ENCODE peak calls at places on chromosomes 13 and 19, in six cellular contexts. V is fibroblast of the aortic adventitia; X is cardiac fibroblast; K is stimulated activated CD4-positive, alpha-beta T cell treated with anti-CD3 and anti-CD28 coated beads, Interleukin-4, amount 100 ng/mL, for 48 hours; C is NCI-H2227 treated with DMSO at 0.1 percent for 48 hours; J is mammary epithelial cell. H is an unnamed sample.

GRCh38 chr13:27001705-27002104 is 169.9 kb downstream of the USP12 start:
- DNase-seq in J (no peak), C (no peak), X (no peak), V (no peak), K (no peak), H (no peak)

GRCh38 chr13:23705578-23705977 is 135.4 kb downstream of the TNFRSF19 start:
- DNase-seq in V (peak), C (no peak), J (no peak), K (no peak), X (peak), H (no peak)

GRCh38 chr13:113176822-113177221 is 18.4 kb downstream of the PROZ start:
- DNase-seq in C (no peak), X (no peak), V (no peak), K (no peak), J (no peak), H (no peak)

GRCh38 chr13:25095862-25096453 is at the start of gene PABPC3:
- DNase-seq in C (peak), K (no peak), J (no peak), X (peak), V (no peak), H (no peak)

GRCh38 chr19:45515081-45515624 is 7.9 kb downstream of the VASP start:
- DNase-seq in V (no peak), C (no peak), J (no peak), K (no peak), X (no peak), H (peak)

GRCh38 chr19:35585844-35586243 is at the start of gene PMIS2:
- DNase-seq in J (no peak), C (no peak), X (no peak), V (no peak), K (peak), H (no peak)

GRCh38 chr19:31214086-31214485 is 135.2 kb downstream of the TSHZ3 start:
- DNase-seq in X (peak), C (no peak), K (peak), J (peak), V (peak), H (peak)

GRCh38 chr13:32754179-32754578 is 167.9 kb downstream of the PDS5B start:
- DNase-seq in J (no peak), C (no peak), K (no peak), X (no peak), V (no peak), H (no peak)

GRCh38 chr13:106520205-106521004 is 15.1 kb downstream of the EFNB2 start:
- DNase-seq in C (no peak), X (peak), V (peak), J (no peak), K (no peak), H (no peak)

GRCh38 chr13:46385946-46386345 is 1.1 kb downstream of the RUBCNL start:
- DNase-seq in V (no peak), C (no peak), J (no peak), K (no peak), X (no peak), H (no peak)

GRCh38 chr13:37097008-37097579 is 8.4 kb downstream of the CSNK1A1L start:
- DNase-seq in C (no peak), J (no peak), V (no peak), K (no peak), X (no peak), H (no peak)

GRCh38 chr13:26813626-26814348 is 53.2 kb upstream of the GPR12 start:
- DNase-seq in V (no peak), C (peak), X (no peak), K (no peak), J (no peak), H (no peak)

GRCh38 chr19:51179297-51179696 is 37.2 kb downstream of the SIGLEC7 start:
- DNase-seq in J (no peak), X (no peak), V (no peak), C (no peak), K (no peak), H (no peak)

GRCh38 chr19:13018037-13018914 is 23.0 kb downstream of the NFIX start:
- DNase-seq in X (peak), J (peak), C (no peak), V (peak), K (no peak), H (no peak)

GRCh38 chr19:2733930-2734588 is 5.8 kb downstream of the SLC39A3 start:
- DNase-seq in C (peak), J (peak), K (no peak), X (no peak), V (no peak), H (no peak)

GRCh38 chr13:47433461-47434005 is 536.7 kb upstream of the HTR2A start:
- DNase-seq in J (no peak), V (peak), X (no peak), K (no peak), C (no peak), H (no peak)

GRCh38 chr13:25922373-25922772 is 129.4 kb downstream of the SHISA2 start:
- DNase-seq in X (no peak), C (no peak), J (no peak), K (no peak), V (no peak), H (no peak)

GRCh38 chr19:12126707-12127106 is 13.4 kb downstream of the ZNF20 start:
- DNase-seq in J (no peak), K (no peak), C (no peak), X (peak), V (peak), H (no peak)

GRCh38 chr13:112859817-112860190 is 109.2 kb upstream of the MCF2L start:
- DNase-seq in X (peak), C (no peak), J (no peak), K (no peak), V (peak), H (no peak)

GRCh38 chr19:55467236-55468053 is 2.9 kb upstream of the C19orf85 start:
- DNase-seq in K (peak), J (peak), X (peak), C (no peak), V (peak), H (no peak)

GRCh38 chr13:99367663-99368448 is 60.7 kb upstream of the GPR183 start:
- DNase-seq in K (no peak), X (no peak), C (no peak), J (no peak), V (no peak), H (no peak)

GRCh38 chr13:113096745-113097305 is 8.8 kb upstream of the F7 start:
- DNase-seq in J (no peak), X (no peak), K (no peak), V (no peak), C (no peak), H (no peak)

GRCh38 chr19:2970201-2970838 is 7.0 kb upstream of the TLE6 start:
- DNase-seq in X (peak), K (no peak), J (no peak), V (peak), C (no peak), H (no peak)

GRCh38 chr13:75492389-75492788 is 10.4 kb upstream of the TBC1D4 start:
- DNase-seq in V (peak), J (no peak), C (no peak), X (peak), K (no peak), H (no peak)

GRCh38 chr13:41455725-41456419 is 1.5 kb upstream of the RGCC start:
- DNase-seq in X (no peak), J (no peak), K (no peak), C (no peak), V (no peak), H (no peak)

GRCh38 chr19:16095071-16095571 is 16.6 kb upstream of the RAB8A start:
- DNase-seq in J (no peak), C (no peak), V (no peak), K (no peak), X (no peak), H (no peak)

GRCh38 chr19:46206176-46206575 is 23.4 kb upstream of the IGFL1 start:
- DNase-seq in C (no peak), K (no peak), X (no peak), V (no peak), J (peak), H (no peak)

GRCh38 chr13:109357751-109358150 is 428.6 kb downstream of the IRS2 start:
- DNase-seq in V (no peak), K (no peak), C (no peak), J (peak), X (no peak), H (no peak)

GRCh38 chr19:12365094-12365371 is 450 bp downstream of the ZNF442 start:
- DNase-seq in C (peak), K (no peak), V (peak), X (peak), J (peak), H (no peak)

GRCh38 chr19:8536282-8536681 is 22.3 kb upstream of the ZNF414 start:
- DNase-seq in V (no peak), X (no peak), K (no peak), C (no peak), J (no peak), H (no peak)

GRCh38 chr19:21786931-21787330 is 19.6 kb upstream of the ZNF100 start:
- DNase-seq in V (no peak), J (no peak), K (no peak), X (no peak), C (no peak), H (no peak)

GRCh38 chr19:45782820-45783785 is 813 bp upstream of the DMPK start:
- DNase-seq in J (peak), V (peak), K (no peak), C (no peak), X (peak), H (no peak)

GRCh38 chr13:30690282-30691188 is 44.8 kb upstream of the ALOX5AP start:
- DNase-seq in J (peak), X (peak), K (no peak), C (no peak), V (peak), H (no peak)

GRCh38 chr19:5960005-5961001 is 17.6 kb downstream of the RANBP3 start:
- DNase-seq in K (no peak), J (no peak), V (no peak), C (no peak), X (no peak), H (no peak)

GRCh38 chr13:98453254-98453843 is 123.6 kb downstream of the STK24 start:
- DNase-seq in V (peak), J (no peak), K (no peak), X (no peak), C (no peak), H (no peak)

GRCh38 chr19:13493516-13494310 is 12.6 kb downstream of the CACNA1A start:
- DNase-seq in J (no peak), X (no peak), C (no peak), K (no peak), V (peak), H (no peak)

GRCh38 chr13:111209613-111210012 is 94.5 kb downstream of the ARHGEF7 start:
- DNase-seq in J (no peak), C (no peak), X (no peak), K (no peak), V (no peak), H (no peak)

GRCh38 chr19:10173527-10173926 is 21.2 kb downstream of the DNMT1 start:
- DNase-seq in K (no peak), V (peak), J (peak), X (peak), C (no peak), H (no peak)

GRCh38 chr13:34207334-34207733 is 389.4 kb downstream of the RFC3 start:
- DNase-seq in X (peak), K (no peak), V (peak), C (no peak), J (peak), H (no peak)

GRCh38 chr19:49200238-49200862 is 42.8 kb downstream of the TRPM4 start:
- DNase-seq in C (no peak), J (no peak), K (peak), V (no peak), X (peak), H (no peak)

H was measured in KG1.